ENCODE peak calls at places on chromosomes 13 and 19, in seven cellular contexts. C is left lung, T is pancreas, L is vagina, A is BE2C, P is tibial nerve, M is upper lobe of right lung. V is an unnamed sample.

GRCh38 chr19:10226376-10227214 is 4.5 kb downstream of the S1PR2 start:
- DNase-seq in A (no peak), C (peak; percentile 78), P (peak; percentile 80), T (peak; percentile 33), M (peak; percentile 75), L (no peak), V (peak; percentile 52)

GRCh38 chr19:41894350-41894749 is 11.4 kb downstream of the ARHGEF1 start:
- DNase-seq in A (no peak), P (no peak), L (no peak), T (no peak), C (no peak), M (no peak), V (no peak)

GRCh38 chr19:3061214-3062161 is 807 bp downstream of the TLE5 start:
- DNase-seq in P (no peak), C (peak; percentile 58), A (no peak), M (peak; percentile 83), T (no peak), L (no peak), V (peak; percentile 84)

GRCh38 chr13:23510979-23511735 is 59.1 kb upstream of the TNFRSF19 start:
- DNase-seq in T (no peak), C (no peak), A (peak; percentile 49), P (no peak), M (no peak), L (no peak), V (peak; percentile 1)

GRCh38 chr13:60691268-60691667 is 294.2 kb downstream of the TDRD3 start:
- DNase-seq in P (no peak), C (no peak), M (no peak), A (no peak), T (no peak), L (no peak), V (no peak)

GRCh38 chr13:24460256-24460655 is 52.3 kb downstream of the PARP4 start:
- DNase-seq in A (no peak), C (no peak), T (no peak), M (no peak), P (no peak), L (no peak), V (no peak)

GRCh38 chr13:31049083-31049482 is 112.6 kb downstream of the HSPH1 start:
- DNase-seq in P (no peak), T (no peak), C (no peak), A (no peak), L (no peak), M (no peak), V (no peak)

GRCh38 chr13:101149735-101150380 is 266.4 kb downstream of the NALCN start:
- DNase-seq in P (no peak), C (no peak), L (no peak), T (no peak), A (peak; percentile 49), M (no peak), V (no peak)

GRCh38 chr13:21181671-21182070 is 5.2 kb downstream of the MRPL57 start:
- DNase-seq in A (no peak), C (no peak), T (no peak), P (no peak), L (no peak), M (no peak), V (no peak)

GRCh38 chr13:87676254-87677042 is 5.3 kb downstream of the SLITRK5 start:
- DNase-seq in L (no peak), A (no peak), C (no peak), P (no peak), M (no peak), T (no peak), V (no peak)

GRCh38 chr13:59299584-59299983 is 864.1 kb downstream of the DIAPH3 start:
- DNase-seq in M (no peak), C (no peak), P (no peak), T (no peak), A (no peak), L (no peak), V (no peak)

GRCh38 chr13:106528711-106529414 is 6.6 kb downstream of the EFNB2 start:
- DNase-seq in C (no peak), A (no peak), L (no peak), T (no peak), M (no peak), P (no peak), V (no peak)

GRCh38 chr19:57620673-57621348 is 6.8 kb downstream of the ZNF134 start:
- DNase-seq in L (no peak), T (no peak), C (no peak), P (no peak), M (no peak), A (no peak), V (no peak)

GRCh38 chr13:76980075-76980718 is 11.7 kb upstream of the CLN5 start:
- DNase-seq in M (peak; percentile 91), C (peak; percentile 82), P (peak; percentile 78), T (peak; percentile 59), L (no peak), A (peak; percentile 92), V (peak; percentile 87)
- TF ChIP-seq CTCF in M (peak; percentile 97), C (peak; percentile 98), P (peak; percentile 92), T (peak; percentile 96), L (peak; percentile 57), A (peak; percentile 94), V (peak; percentile 90)

GRCh38 chr19:45825263-45825605 is 10.1 kb upstream of the RSPH6A start:
- DNase-seq in M (no peak), L (no peak), P (no peak), T (no peak), C (no peak), A (no peak), V (no peak)

GRCh38 chr19:45824531-45825262 is 9.6 kb upstream of the RSPH6A start:
- DNase-seq in C (no peak), P (no peak), T (no peak), M (no peak), A (no peak), L (no peak), V (no peak)

GRCh38 chr19:45823182-45823581 is 8.1 kb upstream of the RSPH6A start:
- DNase-seq in C (no peak), M (no peak), L (no peak), P (no peak), T (no peak), A (no peak), V (no peak)

GRCh38 chr19:45822716-45823115 is 7.6 kb upstream of the RSPH6A start:
- DNase-seq in T (no peak), C (no peak), M (no peak), A (no peak), L (no peak), P (no peak), V (no peak)

DNA sequence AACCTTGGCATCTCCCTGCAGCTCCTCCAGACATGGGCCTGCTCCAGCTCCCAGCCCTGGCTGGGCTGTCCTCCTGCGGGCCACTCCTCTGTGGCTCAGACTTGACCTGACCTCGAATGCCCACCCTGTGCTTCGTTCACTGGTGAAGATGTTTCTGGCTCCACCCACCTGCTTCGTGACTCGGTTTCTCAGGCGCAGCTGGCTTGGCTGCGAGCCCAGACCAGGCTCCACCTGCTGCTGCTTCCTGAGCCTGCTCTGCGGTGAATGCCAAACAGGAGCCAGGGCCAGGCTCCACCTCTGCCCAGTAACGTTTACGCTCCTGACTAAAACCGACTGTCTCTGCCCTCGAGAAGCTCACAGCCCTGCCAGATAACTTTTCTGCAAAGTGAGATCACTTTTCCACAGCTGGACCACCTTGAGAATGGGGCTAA is 8.9 kb upstream of the RSPH6A start:
- DNase-seq in M (no peak), P (no peak), T (no peak), L (no peak), A (peak; percentile 37), C (no peak), V (no peak)
- H3K36me3 ChIP-seq in M (peaks cover 92% of the 10 kb centered on the region), P (peaks cover 34% of the 10 kb centered on the region), T (peaks cover 2% of the 10 kb centered on the region), L (no peaks in the 10 kb centered on the region), A (peaks cover 66% of the 10 kb centered on the region), C (peaks cover 93% of the 10 kb centered on the region), V (no peaks in the 10 kb centered on the region)

GRCh38 chr19:48629297-48629598 is 7.9 kb downstream of the DBP start:
- DNase-seq in A (no peak), C (no peak), T (no peak), M (peak; percentile 66), P (no peak), L (no peak), V (peak; percentile 72)

GRCh38 chr19:48631254-48631653 is 5.9 kb downstream of the DBP start:
- DNase-seq in T (no peak), A (no peak), P (no peak), L (no peak), C (no peak), M (no peak), V (no peak)

GRCh38 chr19:48628486-48629296 is 8.5 kb downstream of the DBP start:
- DNase-seq in C (no peak), A (no peak), T (no peak), P (no peak), L (no peak), M (peak; percentile 67), V (no peak)

GRCh38 chr19:48629599-48630288 is 7.4 kb downstream of the DBP start:
- DNase-seq in T (no peak), A (peak; percentile 91), C (no peak), P (no peak), M (peak; percentile 75), L (no peak), V (peak; percentile 89)

GRCh38 chr19:48630289-48631036 is 6.7 kb downstream of the DBP start:
- DNase-seq in C (peak; percentile 71), M (peak; percentile 78), A (peak; percentile 79), L (no peak), P (no peak), T (no peak), V (peak; percentile 85)
- H3K4me1 ChIP-seq in C (peaks cover 26% of the 10 kb centered on the region), M (peaks cover 41% of the 10 kb centered on the region), A (peaks cover 21% of the 10 kb centered on the region), L (peaks cover 57% of the 10 kb centered on the region), P (peaks cover 75% of the 10 kb centered on the region), T (peaks cover 19% of the 10 kb centered on the region), V (peaks cover 76% of the 10 kb centered on the region)

GRCh38 chr19:16327131-16327450 is 2.5 kb downstream of the KLF2 start:
- DNase-seq in C (no peak), M (peak; percentile 69), A (no peak), T (no peak), L (no peak), P (no peak), V (no peak)

GRCh38 chr19:16327911-16328823 is 3.5 kb downstream of the KLF2 start:
- DNase-seq in C (peak; percentile 91), M (peak; percentile 89), T (peak; percentile 75), L (no peak), P (peak; percentile 92), A (no peak), V (peak; percentile 46)

GRCh38 chr19:16330368-16330801 is 5.8 kb downstream of the KLF2 start:
- DNase-seq in M (peak; percentile 82), T (peak; percentile 43), P (no peak), C (peak; percentile 81), L (no peak), A (peak; percentile 18), V (peak; percentile 66)

GRCh38 chr19:16327501-16327900 is 2.9 kb downstream of the KLF2 start:
- DNase-seq in C (no peak), L (no peak), T (no peak), P (no peak), A (no peak), M (no peak), V (no peak)

DNA sequence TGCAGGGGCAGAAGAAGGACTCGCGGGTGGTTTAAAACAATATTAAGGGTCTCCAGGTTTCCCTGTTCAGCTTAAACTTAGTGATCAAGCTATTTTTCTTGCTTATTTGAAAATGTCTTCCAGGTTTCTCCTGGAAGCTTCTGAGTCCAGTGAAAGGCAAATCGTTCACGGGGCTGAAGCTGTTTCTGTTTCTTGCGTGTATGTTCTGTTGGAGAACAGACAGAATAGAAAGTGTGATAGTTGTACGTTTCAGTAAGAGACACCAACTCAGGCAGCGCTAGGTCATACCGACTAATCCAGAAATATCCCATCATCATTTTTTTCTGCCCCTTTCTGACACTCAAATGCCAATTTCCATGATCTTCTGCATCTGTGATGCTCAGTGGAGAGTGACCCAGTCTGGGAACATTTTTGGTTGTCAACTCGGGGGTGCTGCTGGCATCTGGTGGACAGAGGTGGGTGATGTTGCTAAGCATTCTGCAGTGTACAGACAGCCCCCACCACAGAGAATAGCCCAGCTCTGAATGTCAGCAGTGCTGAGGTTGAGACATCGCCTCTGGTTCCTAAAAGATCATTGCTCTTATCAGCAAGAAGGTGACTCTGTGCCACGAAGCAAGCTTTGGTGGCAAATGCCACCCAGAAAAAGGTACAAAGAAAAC is 4.3 kb downstream of the KLF2 start:
- DNase-seq in L (no peak), C (no peak), P (no peak), M (no peak), A (no peak), T (no peak), V (no peak)
- TF ChIP-seq CTCF in L (no peak), C (no peak), P (no peak), M (peak; percentile 19), A (no peak), T (no peak), V (no peak)